ENCODE peak calls at places on chromosomes 4 and X, in four cellular contexts. U is HepG2, H is WTC11, C is GM23338. L is an unnamed sample.
A peak's percentile ranks its signal among the peaks of the same experiment; 100 is the strongest.

GRCh38 chr4:120870279-120870673 is 52.2 kb downstream of the PRDM5 start:
- DNase-seq in U (peak; percentile 4), H (peak; percentile 61), C (peak; percentile 69), L (no peak)

GRCh38 chr4:145154573-145154972 is 25.8 kb downstream of the OTUD4 start:
- DNase-seq in U (peak; percentile 31), H (no peak), C (peak; percentile 42), L (no peak)

GRCh38 chr4:85659626-85660213 is 184.8 kb downstream of the ARHGAP24 start:
- DNase-seq in U (no peak), H (no peak), C (no peak), L (no peak)

GRCh38 chrX:24202465-24203031 is 53.0 kb downstream of the ZFX start:
- DNase-seq in U (no peak), H (no peak), C (no peak), L (no peak)

GRCh38 chr4:163332526-163333405 is at the start of gene NPY1R:
- DNase-seq in U (peak; percentile 24), H (peak; percentile 78), C (peak; percentile 89), L (peak; percentile 1)

GRCh38 chr4:26701786-26702227 is 117.9 kb downstream of the TBC1D19 start:
- DNase-seq in U (no peak), H (no peak), C (no peak), L (no peak)

GRCh38 chrX:19683817-19684216 is 168.5 kb upstream of the MAP3K15 start:
- DNase-seq in U (no peak), H (no peak), C (no peak), L (no peak)

GRCh38 chr4:169270156-169270809 is 473 bp downstream of the SH3RF1 start:
- DNase-seq in U (no peak), H (peak; percentile 59), C (peak; percentile 70), L (no peak)

GRCh38 chrX:154030715-154031305 is 11.1 kb upstream of the IRAK1 start:
- DNase-seq in U (no peak), H (no peak), C (no peak), L (no peak)

GRCh38 chrX:150757371-150757770 is 64.2 kb downstream of the MTMR1 start:
- DNase-seq in U (no peak), H (no peak), C (no peak), L (no peak)

GRCh38 chrX:120380699-120381098 is 18.8 kb downstream of the ATP1B4 start:
- DNase-seq in U (peak; percentile 10), H (no peak), C (peak; percentile 67), L (no peak)

GRCh38 chrX:38127961-38128360 is 92.7 kb downstream of the SRPX start:
- DNase-seq in U (no peak), H (no peak), C (no peak), L (no peak)

GRCh38 chrX:123753656-123754350 is 21.0 kb upstream of the THOC2 start:
- DNase-seq in U (no peak), H (no peak), C (no peak), L (no peak)

GRCh38 chr4:76640252-76640925 is 205.4 kb downstream of the SHROOM3 start:
- DNase-seq in U (no peak), H (peak; percentile 14), C (peak; percentile 29), L (no peak)

GRCh38 chrX:38117485-38117884 is 103.2 kb downstream of the SRPX start:
- DNase-seq in U (no peak), H (no peak), C (no peak), L (no peak)

GRCh38 chrX:21955398-21956189 is 15.1 kb downstream of the SMS start:
- DNase-seq in U (no peak), H (no peak), C (no peak), L (no peak)

GRCh38 chrX:129593137-129593536 is 53.1 kb downstream of the OCRL start:
- DNase-seq in U (no peak), H (no peak), C (no peak), L (no peak)

GRCh38 chrX:139560221-139560620 is 29.7 kb downstream of the F9 start:
- DNase-seq in U (no peak), H (no peak), C (no peak), L (no peak)

GRCh38 chrX:45710081-45710801 is 509.6 kb upstream of the DIPK2B start:
- DNase-seq in U (no peak), H (no peak), C (no peak), L (peak; percentile 69)

GRCh38 chr4:155134136-155134535 is 74.3 kb upstream of the NPY2R start:
- DNase-seq in U (no peak), H (no peak), C (no peak), L (no peak)

GRCh38 chrX:16114640-16115039 is 8.7 kb upstream of the GRPR start:
- DNase-seq in U (no peak), H (no peak), C (no peak), L (no peak)

GRCh38 chr4:14856076-14856926 is 146.0 kb upstream of the CPEB2 start:
- DNase-seq in U (peak; percentile 4), H (no peak), C (no peak), L (peak; percentile 96)

GRCh38 chr4:153154010-153154975 is 50.0 kb upstream of the TRIM2 start:
- DNase-seq in U (no peak), H (no peak), C (no peak), L (no peak)

GRCh38 chr4:142463195-142463594 is 382.9 kb downstream of the INPP4B start:
- DNase-seq in U (no peak), H (no peak), C (no peak), L (no peak)

GRCh38 chr4:95547708-95548471 is 883 bp downstream of the UNC5C start:
- DNase-seq in U (no peak), H (peak; percentile 45), C (peak; percentile 65), L (no peak)

GRCh38 chr4:133154725-133155124 is 5.6 kb downstream of the PCDH10 start:
- DNase-seq in U (peak; percentile 4), H (no peak), C (peak; percentile 43), L (no peak)

GRCh38 chr4:8319731-8320385 is 50.3 kb downstream of the HTRA3 start:
- DNase-seq in U (no peak), H (no peak), C (no peak), L (no peak)

GRCh38 chr4:3720461-3720860 is 45.7 kb upstream of the ADRA2C start:
- DNase-seq in U (no peak), H (no peak), C (no peak), L (no peak)

GRCh38 chr4:4289575-4289929 is 402 bp downstream of the LYAR start:
- DNase-seq in U (no peak), H (no peak), C (no peak), L (no peak)

GRCh38 chrX:38929966-38930421 is 128.7 kb downstream of the MID1IP1 start:
- DNase-seq in U (no peak), H (no peak), C (no peak), L (no peak)

GRCh38 chrX:38262715-38263620 is 42.3 kb upstream of the SRPX start:
- DNase-seq in U (no peak), H (no peak), C (no peak), L (no peak)

GRCh38 chr4:114250439-114250891 is 271.0 kb upstream of the ARSJ start:
- DNase-seq in U (no peak), H (no peak), C (no peak), L (no peak)

GRCh38 chr4:76197971-76198410 is 15.6 kb downstream of the SCARB2 start:
- DNase-seq in U (no peak), H (no peak), C (no peak), L (no peak)

GRCh38 chr4:55545681-55546632 is 752 bp downstream of the CLOCK start:
- DNase-seq in U (peak; percentile 60), H (peak; percentile 68), C (peak; percentile 78), L (no peak)

GRCh38 chrX:49618574-49618973 is 19.8 kb downstream of the GAGE1 start:
- DNase-seq in U (no peak), H (no peak), C (no peak), L (no peak)

GRCh38 chr4:36348403-36348938 is 67.1 kb downstream of the DTHD1 start:
- DNase-seq in U (no peak), H (no peak), C (no peak), L (peak; percentile 66)

DNA sequence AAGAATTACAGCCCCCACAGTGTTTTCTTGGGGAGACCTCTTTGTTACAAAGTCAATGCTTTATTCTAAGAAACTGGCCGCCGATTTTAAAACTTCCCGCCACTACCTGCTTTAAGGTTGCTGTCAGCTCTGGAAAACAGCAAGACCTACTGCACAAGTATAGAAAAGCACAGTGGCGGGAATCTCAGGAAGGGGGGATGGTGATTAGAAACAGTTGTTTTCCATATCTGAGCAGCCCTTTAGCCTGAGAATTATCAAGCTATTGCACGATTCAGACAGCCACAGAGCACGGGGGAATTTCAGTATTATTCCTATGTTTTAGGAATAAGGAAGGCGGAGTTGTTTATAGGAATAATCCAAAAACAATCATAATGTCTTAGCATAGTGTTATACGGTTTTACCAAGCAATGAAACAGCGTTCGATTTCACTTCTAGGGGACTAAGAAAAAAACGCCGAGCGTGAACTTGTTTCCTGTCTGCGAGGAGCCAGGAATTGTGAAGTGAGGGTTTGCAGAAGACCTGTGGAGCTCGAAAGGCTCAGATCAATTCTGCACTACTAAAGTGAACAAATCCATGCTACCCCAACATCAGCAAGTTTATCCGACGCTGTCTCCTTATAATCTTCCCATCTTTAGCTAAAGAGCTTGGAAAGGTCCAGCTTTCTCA is 81.3 kb downstream of the HMGN5 start:
- DNase-seq in U (no peak), H (no peak), C (no peak), L (no peak)
- TF ChIP-seq CREB1 in U (no peak), H (no peak), C (no peak), L (no peak)

GRCh38 chr4:158778065-158778711 is 9.4 kb downstream of the FNIP2 start:
- DNase-seq in U (no peak), H (no peak), C (no peak), L (peak; percentile 60)

GRCh38 chr4:158783775-158784174 is 14.9 kb downstream of the FNIP2 start:
- DNase-seq in U (no peak), H (no peak), C (no peak), L (no peak)

GRCh38 chr4:158778712-158779111 is 9.9 kb downstream of the FNIP2 start:
- DNase-seq in U (no peak), H (no peak), C (no peak), L (no peak)

GRCh38 chr4:158782539-158783360 is 13.9 kb downstream of the FNIP2 start:
- DNase-seq in U (peak; percentile 72), H (no peak), C (no peak), L (peak; percentile 46)

GRCh38 chr4:158781963-158782362 is 13.1 kb downstream of the FNIP2 start:
- DNase-seq in U (no peak), H (no peak), C (no peak), L (no peak)
- TF ChIP-seq CTCF in U (peak; percentile 30), H (no peak), C (no peak), L (no peak)

DNA sequence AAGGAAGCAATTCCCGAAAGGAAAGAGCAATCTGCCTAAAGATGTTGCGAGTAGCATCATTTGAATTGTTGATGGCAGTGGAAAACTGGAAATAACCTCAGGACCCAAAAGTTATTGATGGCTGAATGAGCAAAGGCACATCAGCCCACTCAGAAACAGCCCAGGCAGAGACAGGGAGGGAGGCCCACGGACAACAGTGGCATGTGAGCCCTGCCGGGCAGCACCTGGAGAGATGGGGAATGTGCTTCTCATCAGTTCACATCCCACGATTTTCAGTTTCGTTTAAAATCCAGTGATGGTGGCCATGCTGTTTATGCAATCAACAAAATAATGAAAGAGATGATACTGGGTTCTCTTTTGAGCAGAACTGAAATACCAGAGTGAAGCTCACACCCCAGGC is 80.0 kb downstream of the JAKMIP1 start:
- DNase-seq in U (no peak), H (no peak), C (no peak), L (no peak)
- TF ChIP-seq CREB1 in U (no peak), H (no peak), C (no peak), L (no peak)

DNA sequence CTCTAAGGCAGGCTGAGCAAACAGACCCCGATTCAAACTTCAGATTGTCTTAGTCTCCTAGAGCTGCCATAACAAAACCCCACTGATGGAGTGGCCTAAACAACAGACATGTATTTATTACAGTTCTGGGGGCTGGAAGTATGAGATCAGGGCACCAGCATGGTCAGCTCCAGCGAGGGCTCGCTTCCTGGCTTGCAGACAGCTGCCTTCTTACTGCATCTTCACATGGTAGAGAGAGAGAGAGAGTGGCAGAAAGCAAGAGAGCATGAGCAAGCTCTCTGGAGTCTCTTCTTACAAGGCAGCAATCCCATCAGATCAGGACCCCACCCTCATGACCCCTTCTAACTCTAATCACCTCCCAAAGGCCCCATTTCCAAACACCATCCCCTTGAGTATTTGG is 22.3 kb upstream of the SORCS2 start:
- DNase-seq in U (no peak), H (no peak), C (no peak), L (no peak)
- TF ChIP-seq CTCF in U (no peak), H (no peak), C (no peak), L (no peak)

L was measured in GM12878.